ENCODE peak calls at places on chromosomes 4 and X, in four cellular contexts. N, I, K and F are unnamed samples.
A peak's percentile ranks its signal among the peaks of the same experiment; 100 is the strongest.

GRCh38 chr4:73704314-73705055 is 35.9 kb upstream of the CXCL8 start:
- DNase-seq in I (peak; percentile 48), N (no peak), K (peak; percentile 28), F (no peak)

GRCh38 chr4:123163501-123163900 is 233.1 kb upstream of the SPRY1 start:
- DNase-seq in I (no peak), N (no peak), K (no peak), F (no peak)

GRCh38 chrX:9759340-9759739 is 6.3 kb downstream of the GPR143 start:
- DNase-seq in I (no peak), N (no peak), K (no peak), F (no peak)

GRCh38 chr4:2254665-2255500 is 7.0 kb downstream of the MXD4 start:
- DNase-seq in N (no peak), K (no peak), I (no peak), F (peak; percentile 8)

GRCh38 chr4:182644326-182645050 is 272.7 kb downstream of the DCTD start:
- DNase-seq in I (no peak), N (no peak), K (no peak), F (no peak)

GRCh38 chrX:44432641-44433040 is 89.2 kb upstream of the EFHC2 start:
- DNase-seq in K (no peak), N (no peak), I (no peak), F (no peak)

GRCh38 chrX:70033348-70033747 is 16.4 kb downstream of the AWAT2 start:
- DNase-seq in I (peak; percentile 3), K (peak; percentile 53), N (no peak), F (peak; percentile 75)

GRCh38 chrX:138534410-138534809 is 177.1 kb downstream of the FGF13 start:
- DNase-seq in I (no peak), N (no peak), K (no peak), F (no peak)

GRCh38 chr4:123198706-123199105 is 197.9 kb upstream of the SPRY1 start:
- DNase-seq in N (no peak), K (no peak), I (no peak), F (no peak)

GRCh38 chr4:112889619-112890294 is 159.7 kb upstream of the ANK2 start:
- DNase-seq in K (no peak), N (peak; percentile 23), I (no peak), F (no peak)

GRCh38 chr4:23106516-23106915 is 413.8 kb downstream of the GBA3 start:
- DNase-seq in K (no peak), I (no peak), N (no peak), F (no peak)

GRCh38 chr4:82515705-82516104 is 46.1 kb downstream of the TMEM150C start:
- DNase-seq in N (no peak), I (no peak), K (no peak), F (no peak)

GRCh38 chr4:5045099-5045498 is 6.2 kb upstream of the STK32B start:
- DNase-seq in I (no peak), N (no peak), K (no peak), F (no peak)

DNA sequence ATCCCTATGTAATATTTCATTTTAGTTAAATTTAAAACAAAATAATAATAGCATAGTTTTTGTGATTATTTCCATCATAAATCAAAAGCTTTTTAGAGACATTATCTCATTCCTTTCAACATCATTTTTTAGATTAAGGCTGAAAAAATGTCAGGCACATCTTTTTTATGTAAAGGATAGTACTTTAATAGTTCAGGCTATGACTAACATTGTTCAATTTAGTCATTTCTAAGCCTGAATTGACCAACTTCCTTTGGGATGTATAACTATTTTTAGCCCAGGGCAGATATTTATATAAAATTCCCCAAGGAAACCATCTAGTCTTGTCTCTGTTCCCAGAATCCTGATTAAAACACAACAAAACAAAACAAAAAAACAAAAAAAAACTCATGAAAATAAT is 145.6 kb upstream of the PCDH18 start:
- DNase-seq in K (no peak), I (no peak), N (no peak), F (no peak)
- TF ChIP-seq TCF7 in K (no peak), I (no peak), N (no peak), F (no peak)

GRCh38 chrX:31545726-31546125 is 473.9 kb upstream of the FTHL17 start:
- DNase-seq in K (no peak), N (no peak), I (no peak), F (no peak)
- TF ChIP-seq ETV6 in K (no peak), N (no peak), I (no peak), F (no peak)

GRCh38 chr4:86530183-86530582 is 63.9 kb upstream of the PTPN13 start:
- DNase-seq in K (no peak), N (no peak), I (no peak), F (no peak)

GRCh38 chr4:86532851-86533250 is 61.3 kb upstream of the PTPN13 start:
- DNase-seq in I (no peak), N (no peak), K (no peak), F (no peak)

GRCh38 chr4:86536166-86536565 is 57.9 kb upstream of the PTPN13 start:
- DNase-seq in K (no peak), I (no peak), N (no peak), F (no peak)

GRCh38 chr4:86529450-86529849 is 64.7 kb upstream of the PTPN13 start:
- DNase-seq in N (no peak), I (no peak), K (no peak), F (no peak)

DNA sequence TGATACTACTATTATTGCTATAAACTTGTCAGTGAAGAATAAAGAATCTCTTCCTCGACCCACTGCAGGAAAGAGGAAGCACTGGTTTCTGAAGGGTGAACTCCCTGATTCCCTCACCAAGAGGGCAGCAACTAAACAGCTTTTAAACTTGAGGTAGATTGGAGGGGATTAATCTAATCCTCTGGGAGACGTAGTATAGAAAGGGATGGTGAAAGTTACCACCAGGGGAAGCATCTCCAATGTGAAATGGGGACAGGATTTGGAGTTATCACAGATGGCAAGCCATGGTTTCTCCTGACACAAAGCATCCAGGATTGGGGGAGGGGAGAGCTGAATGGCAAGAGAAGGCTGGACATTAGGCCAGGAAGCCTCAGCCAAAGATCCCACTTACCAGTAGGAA is 62.7 kb upstream of the PTPN13 start:
- DNase-seq in K (no peak), N (no peak), I (no peak), F (no peak)
- TF ChIP-seq TCF7 in K (no peak), N (no peak), I (no peak), F (no peak)

GRCh38 chr4:170091069-170091696 is 1.4 kb upstream of the AADAT start:
- DNase-seq in K (no peak), I (no peak), N (no peak), F (peak; percentile 41)

GRCh38 chr4:170088686-170089085 is 1.1 kb downstream of the AADAT start:
- DNase-seq in I (no peak), K (no peak), N (no peak), F (no peak)

GRCh38 chr4:170090667-170091052 is 904 bp upstream of the AADAT start:
- DNase-seq in K (no peak), I (no peak), N (no peak), F (no peak)

GRCh38 chr4:170089274-170089742 is 448 bp downstream of the AADAT start:
- DNase-seq in K (no peak), I (peak; percentile 34), N (no peak), F (peak; percentile 33)

GRCh38 chr4:170089743-170090666 is at the start of gene AADAT:
- DNase-seq in K (peak; percentile 33), I (peak; percentile 81), N (no peak), F (peak; percentile 87)
- TF ChIP-seq ETV6 in K (no peak), I (no peak), N (no peak), F (no peak)

DNA sequence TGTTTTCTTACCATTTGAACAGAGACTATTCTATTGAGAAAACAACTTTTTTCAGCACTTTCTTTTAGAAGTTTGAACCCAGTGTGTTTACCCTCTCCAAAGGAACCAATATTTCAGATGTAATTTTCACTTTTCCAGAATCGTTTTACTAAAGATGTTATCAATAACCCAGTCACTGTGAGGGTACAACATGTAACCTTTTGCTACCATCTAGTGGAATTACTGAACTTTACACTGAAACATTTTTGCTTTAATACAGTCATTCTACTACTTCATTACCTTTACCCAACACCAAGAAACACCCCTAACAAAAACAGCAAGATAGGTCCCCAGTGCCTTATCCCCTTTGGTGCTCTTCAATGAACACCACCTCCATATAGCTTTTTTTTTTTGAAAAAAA is 33.1 kb upstream of the PRDX4 start:
- DNase-seq in I (no peak), N (no peak), K (no peak), F (no peak)
- TF ChIP-seq TCF7 in I (no peak), N (no peak), K (no peak), F (no peak)

DNA sequence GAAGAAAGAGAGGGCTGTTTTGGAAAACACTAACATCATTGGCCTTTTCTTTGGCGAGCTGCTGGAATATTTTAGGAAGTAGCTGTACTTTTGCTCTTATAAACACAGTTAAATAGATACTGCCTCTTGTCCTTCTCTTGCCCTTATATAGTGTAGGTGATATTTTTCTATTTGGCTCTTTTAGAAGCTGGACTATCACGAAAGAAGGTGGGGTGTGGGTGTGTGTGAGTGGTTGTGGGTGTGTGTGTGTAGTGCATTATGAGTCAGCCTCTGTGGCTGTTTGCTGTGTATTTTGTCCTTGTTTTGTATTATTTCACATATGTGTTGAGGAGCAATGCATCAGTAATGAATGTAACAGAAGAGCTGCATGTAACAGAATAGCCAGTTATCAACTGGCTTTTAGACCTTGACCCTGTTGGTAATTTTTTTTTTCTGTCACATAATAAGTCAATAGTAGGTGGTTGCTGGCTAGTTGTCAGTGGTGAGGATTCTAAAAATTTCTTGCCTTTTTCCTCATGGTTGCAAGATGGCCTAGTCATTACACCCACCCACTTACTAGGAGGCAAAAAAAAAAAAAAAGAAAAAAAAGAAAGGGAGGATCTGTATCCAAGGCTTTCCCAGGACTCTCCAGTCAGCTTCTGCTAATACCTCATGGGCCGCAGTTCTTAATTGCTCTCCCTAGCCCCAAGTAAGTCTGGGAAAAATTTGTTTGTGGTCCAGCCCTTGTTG is 23.8 kb downstream of the ARHGAP10 start:
- DNase-seq in N (no peak), K (no peak), I (no peak), F (no peak)
- TF ChIP-seq ETV6 in N (no peak), K (no peak), I (no peak), F (no peak)

GRCh38 chr4:84324850-84325249 is 174.2 kb downstream of the NKX6-1 start:
- DNase-seq in N (no peak), K (no peak), I (no peak), F (peak; percentile 9)
- TF ChIP-seq TCF7 in N (no peak), K (no peak), I (no peak), F (no peak)

DNA sequence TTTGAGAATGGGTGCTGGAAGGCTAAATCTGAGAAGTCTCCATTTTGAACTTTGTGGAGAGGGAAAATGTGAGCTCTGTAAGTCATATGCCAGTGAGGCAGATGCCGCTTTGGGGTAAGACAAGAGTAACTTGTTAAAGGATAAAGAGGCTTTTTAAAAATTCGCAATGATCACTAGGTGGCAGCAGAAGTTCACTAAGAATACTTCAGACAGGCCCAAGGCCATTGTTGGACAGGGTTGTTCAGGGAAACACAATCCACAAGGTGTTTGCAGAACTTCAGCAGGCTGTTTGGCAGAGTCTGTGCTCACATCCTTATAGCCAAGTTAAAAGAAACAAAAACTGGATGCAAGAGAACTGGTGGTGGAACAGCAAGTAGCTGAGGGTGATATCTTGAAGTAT is 13.7 kb upstream of the PIGA start:
- DNase-seq in K (peak; percentile 15), I (peak; percentile 55), N (no peak), F (no peak)
- TF ChIP-seq ETV6 in K (no peak), I (no peak), N (no peak), F (no peak)

GRCh38 chr4:168098257-168098717 is 6.0 kb downstream of the ANXA10 start:
- DNase-seq in K (no peak), N (no peak), I (no peak), F (no peak)
- TF ChIP-seq TCF7 in K (no peak), N (no peak), I (no peak), F (no peak)

DNA sequence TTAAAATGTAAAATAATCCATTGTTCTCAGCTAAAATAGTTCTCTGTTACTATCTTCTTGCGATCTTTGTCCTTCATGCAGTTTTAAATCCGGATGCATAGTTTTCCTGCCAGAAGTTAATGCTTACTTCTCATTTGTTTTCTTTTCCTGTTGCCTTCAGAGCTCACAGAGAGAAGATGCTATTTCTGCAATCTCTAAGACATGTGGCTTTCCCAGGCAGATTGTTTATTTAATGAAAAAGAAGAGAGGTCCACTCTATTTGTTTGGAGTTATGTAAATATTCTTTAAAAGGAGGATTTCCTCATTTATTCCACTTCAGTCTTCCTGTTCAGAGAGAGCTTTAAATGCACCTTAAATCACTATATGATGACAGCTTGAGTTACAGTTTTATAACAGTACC is 39.3 kb upstream of the HPGD start:
- DNase-seq in N (no peak), I (no peak), K (no peak), F (no peak)
- TF ChIP-seq ETV6 in N (no peak), I (no peak), K (no peak), F (no peak)